ENCODE peak calls at places on chromosome 12, in six cellular contexts. U is uterus, F is SW480, V is left cardiac atrium, O is IMR-90, B is fibroblast of pulmonary artery. P is an unnamed sample.

GRCh38 chr12:96570579-96570978 is 81.2 kb downstream of the CFAP54 start:
- DNase-seq in U (no peak), F (no peak), V (no peak), O (no peak), B (no peak), P (no peak)

GRCh38 chr12:93970892-93971688 is 177.3 kb upstream of the PLXNC1 start:
- DNase-seq in U (no peak), F (no peak), V (no peak), O (no peak), B (no peak), P (no peak)

GRCh38 chr12:105168006-105168405 is 60.5 kb downstream of the WASHC4 start:
- DNase-seq in U (no peak), F (no peak), V (no peak), O (no peak), B (no peak), P (no peak)

GRCh38 chr12:28974890-28975289 is 174.2 kb upstream of the FAR2 start:
- DNase-seq in U (no peak), F (no peak), V (no peak), O (no peak), B (no peak), P (no peak)

GRCh38 chr12:131869871-131870418 is 24.5 kb upstream of the ULK1 start:
- DNase-seq in U (no peak), F (peak; percentile 90), V (no peak), O (peak; percentile 62), B (peak; percentile 52), P (no peak)

GRCh38 chr12:131486831-131487230 is 224.1 kb upstream of the SFSWAP start:
- DNase-seq in U (no peak), F (peak; percentile 14), V (no peak), O (no peak), B (no peak), P (no peak)

GRCh38 chr12:24560867-24561266 is 388.0 kb downstream of the BCAT1 start:
- DNase-seq in U (no peak), F (no peak), V (peak; percentile 31), O (no peak), B (no peak), P (no peak)

GRCh38 chr12:123474493-123475255 is 16.7 kb downstream of the SNRNP35 start:
- DNase-seq in U (no peak), F (no peak), V (peak; percentile 48), O (no peak), B (no peak), P (no peak)

GRCh38 chr12:10027311-10028099 is 3.0 kb upstream of the CLEC9A start:
- DNase-seq in U (no peak), F (peak; percentile 38), V (no peak), O (peak; percentile 13), B (peak; percentile 32), P (no peak)

GRCh38 chr12:120498870-120499515 is 3.1 kb downstream of the DYNLL1 start:
- DNase-seq in U (no peak), F (no peak), V (no peak), O (no peak), B (no peak), P (no peak)

GRCh38 chr12:65822732-65823480 is 1.4 kb upstream of the HMGA2 start:
- DNase-seq in U (no peak), F (peak; percentile 87), V (peak; percentile 24), O (peak; percentile 79), B (peak; percentile 78), P (peak; percentile 84)

GRCh38 chr12:124531281-124531745 is 36.1 kb downstream of the NCOR2 start:
- DNase-seq in U (no peak), F (no peak), V (no peak), O (no peak), B (no peak), P (no peak)

GRCh38 chr12:6033546-6033945 is 88.5 kb upstream of the ANO2 start:
- DNase-seq in U (no peak), F (peak; percentile 41), V (no peak), O (no peak), B (no peak), P (no peak)

GRCh38 chr12:22410497-22410896 is 76.0 kb upstream of the ST8SIA1 start:
- DNase-seq in U (no peak), F (no peak), V (no peak), O (no peak), B (no peak), P (peak; percentile 3)

GRCh38 chr12:57810450-57810849 is 8.1 kb downstream of the AVIL start:
- DNase-seq in U (no peak), F (no peak), V (no peak), O (peak; percentile 73), B (peak; percentile 75), P (peak; percentile 34)

GRCh38 chr12:67469666-67470065 is 178.9 kb upstream of the DYRK2 start:
- DNase-seq in U (peak; percentile 32), F (no peak), V (no peak), O (no peak), B (no peak), P (no peak)

GRCh38 chr12:1593232-1594044 is 943 bp downstream of the FBXL14 start:
- DNase-seq in U (peak; percentile 29), F (peak; percentile 68), V (peak; percentile 48), O (no peak), B (peak; percentile 28), P (no peak)

GRCh38 chr12:38149395-38150073 is 167.0 kb upstream of the ALG10B start:
- DNase-seq in U (no peak), F (no peak), V (no peak), O (no peak), B (no peak), P (peak; percentile 46)

GRCh38 chr12:102197789-102198188 is at the start of gene PMCH:
- DNase-seq in U (no peak), F (no peak), V (no peak), O (peak; percentile 79), B (peak; percentile 31), P (no peak)

GRCh38 chr12:71710276-71711125 is 24.6 kb downstream of the TMEM19 start:
- DNase-seq in U (no peak), F (peak; percentile 76), V (no peak), O (peak; percentile 91), B (peak; percentile 76), P (peak; percentile 92)

GRCh38 chr12:48999371-49000131 is at the start of gene DDN:
- DNase-seq in U (no peak), F (peak; percentile 65), V (peak; percentile 56), O (peak; percentile 52), B (no peak), P (peak; percentile 45)

GRCh38 chr12:116534341-116535121 is 24.6 kb upstream of the MAP1LC3B2 start:
- DNase-seq in U (peak; percentile 75), F (peak; percentile 42), V (no peak), O (peak; percentile 34), B (no peak), P (no peak)

GRCh38 chr12:6471992-6472366 is 1.5 kb upstream of the VAMP1 start:
- DNase-seq in U (no peak), F (no peak), V (no peak), O (no peak), B (no peak), P (no peak)

P was measured in HCT116.